ENCODE peak calls at places on chromosomes 11 and 22, in seven cellular contexts. Y is HAP-1; D is SK-N-SH; U is activated naive CD4-positive, alpha-beta T cell treated with anti-CD3 and anti-CD28 coated beads, Interleukin-2, amount 50 U/mL, for 16 hours; F is cardiac muscle cell; M is GM23248; H is M059J. J is an unnamed sample.

GRCh38 chr11:103091024-103091423 is 936 bp downstream of the DCUN1D5 start:
- DNase-seq in U (no peak), Y (peak), F (peak), H (peak), M (peak), D (peak), J (no peak)

GRCh38 chr22:37824674-37825641 is 1.8 kb downstream of the GALR3 start:
- DNase-seq in D (peak), U (no peak), H (no peak), Y (no peak), F (peak), M (peak), J (no peak)

GRCh38 chr22:42939451-42939881 is 75.5 kb downstream of the PACSIN2 start:
- DNase-seq in D (no peak), F (no peak), Y (no peak), U (no peak), M (peak), H (peak), J (no peak)

GRCh38 chr22:32446321-32446720 is 17.9 kb downstream of the BPIFC start:
- DNase-seq in Y (no peak), U (no peak), F (no peak), D (no peak), M (peak), H (peak), J (no peak)

GRCh38 chr11:92811341-92811740 is 158.1 kb upstream of the MTNR1B start:
- DNase-seq in D (no peak), Y (no peak), F (no peak), U (no peak), M (peak), H (no peak), J (no peak)

GRCh38 chr22:31125521-31126117 is 2.9 kb downstream of the INPP5J start:
- DNase-seq in F (no peak), D (no peak), H (no peak), M (no peak), Y (no peak), U (no peak), J (no peak)

GRCh38 chr11:12684354-12684753 is 10.1 kb downstream of the TEAD1 start:
- DNase-seq in U (no peak), M (no peak), F (no peak), D (no peak), Y (peak), H (no peak), J (no peak)

GRCh38 chr22:46660604-46661201 is 40.5 kb downstream of the GRAMD4 start:
- DNase-seq in H (no peak), F (no peak), M (no peak), U (no peak), Y (no peak), D (peak), J (no peak)

GRCh38 chr22:45717787-45718186 is 46.2 kb downstream of the ATXN10 start:
- DNase-seq in Y (no peak), H (peak), F (peak), M (peak), D (no peak), U (no peak), J (no peak)

GRCh38 chr22:39487826-39488520 is 14.1 kb upstream of the MIEF1 start:
- DNase-seq in M (no peak), D (no peak), F (no peak), H (no peak), U (no peak), Y (no peak), J (no peak)

GRCh38 chr11:103924166-103925013 is 112.0 kb upstream of the DDI1 start:
- DNase-seq in Y (no peak), F (no peak), D (no peak), U (no peak), H (peak), M (no peak), J (no peak)

GRCh38 chr11:129141748-129142475 is 50.2 kb downstream of the ARHGAP32 start:
- DNase-seq in D (no peak), H (peak), U (no peak), Y (no peak), F (peak), M (peak), J (no peak)

GRCh38 chr11:23318670-23319069 is 458.4 kb upstream of the CCDC179 start:
- DNase-seq in H (no peak), D (no peak), Y (no peak), U (no peak), F (no peak), M (no peak), J (no peak)

GRCh38 chr11:65426839-65427690 is 4.5 kb downstream of the NEAT1 start:
- DNase-seq in F (peak), U (peak), M (peak), D (no peak), H (no peak), Y (peak), J (no peak)

GRCh38 chr22:24875862-24876506 is 70.0 kb downstream of the SGSM1 start:
- DNase-seq in Y (peak), M (peak), H (peak), F (peak), D (no peak), U (no peak), J (no peak)

GRCh38 chr11:57800444-57801184 is 39.0 kb downstream of the CTNND1 start:
- DNase-seq in F (peak), H (peak), Y (peak), M (peak), U (no peak), D (peak), J (peak)

GRCh38 chr11:87265132-87265531 is 227.4 kb downstream of the TMEM135 start:
- DNase-seq in D (no peak), U (no peak), Y (no peak), M (peak), H (no peak), F (peak), J (no peak)

GRCh38 chr11:33172996-33173395 is 11.7 kb upstream of the CSTF3 start:
- DNase-seq in D (no peak), H (no peak), U (no peak), M (peak), F (peak), Y (no peak), J (no peak)

GRCh38 chr11:35087648-35088047 is 51.3 kb upstream of the CD44 start:
- DNase-seq in U (no peak), M (peak), F (peak), Y (no peak), H (no peak), D (no peak), J (no peak)

GRCh38 chr11:64571050-64571409 is 20.0 kb upstream of the SLC22A12 start:
- DNase-seq in H (no peak), D (no peak), M (no peak), U (no peak), Y (no peak), F (no peak), J (no peak)

GRCh38 chr22:27630754-27631153 is 170.8 kb downstream of the MN1 start:
- DNase-seq in M (no peak), U (no peak), D (no peak), F (no peak), Y (no peak), H (no peak), J (no peak)

GRCh38 chr11:126194121-126194543 is 17.3 kb downstream of the RPUSD4 start:
- DNase-seq in D (peak), Y (peak), U (no peak), M (peak), F (peak), H (peak), J (peak)

GRCh38 chr11:102791271-102792036 is 6.5 kb downstream of the MMP1 start:
- DNase-seq in M (peak), H (peak), Y (no peak), D (no peak), F (no peak), U (no peak), J (no peak)

GRCh38 chr11:92449780-92450179 is 225.2 kb downstream of the FAT3 start:
- DNase-seq in H (no peak), U (no peak), F (no peak), Y (no peak), D (no peak), M (no peak), J (no peak)

GRCh38 chr11:114017723-114018122 is 41.8 kb upstream of the ZBTB16 start:
- DNase-seq in U (no peak), D (no peak), M (peak), H (peak), F (peak), Y (no peak), J (no peak)

GRCh38 chr11:109808569-109808968 is 284.6 kb upstream of the ZC3H12C start:
- DNase-seq in U (no peak), M (peak), D (no peak), Y (no peak), H (peak), F (peak), J (no peak)

GRCh38 chr11:79174045-79175008 is 266.5 kb downstream of the TENM4 start:
- DNase-seq in H (peak), F (no peak), D (no peak), M (no peak), Y (peak), U (no peak), J (no peak)

GRCh38 chr11:104784684-104785460 is 113.4 kb downstream of the CASP12 start:
- DNase-seq in U (no peak), F (no peak), D (no peak), Y (no peak), H (no peak), M (peak), J (no peak)

GRCh38 chr11:109552376-109552775 is 130.4 kb downstream of the C11orf87 start:
- DNase-seq in M (peak), Y (no peak), H (no peak), U (no peak), D (no peak), F (peak), J (no peak)

GRCh38 chr11:12042215-12042676 is 33.8 kb upstream of the DKK3 start:
- DNase-seq in U (no peak), F (peak), H (peak), M (peak), Y (no peak), D (no peak), J (no peak)

GRCh38 chr11:99327527-99327926 is 306.8 kb downstream of the CNTN5 start:
- DNase-seq in H (no peak), D (no peak), M (no peak), Y (no peak), F (no peak), U (no peak), J (no peak)

GRCh38 chr22:47786650-47787290 is 1024.3 kb downstream of the TBC1D22A start:
- DNase-seq in U (no peak), D (no peak), M (no peak), H (no peak), Y (no peak), F (no peak), J (peak)

GRCh38 chr11:31499576-31500178 is 9.7 kb downstream of the IMMP1L start:
- DNase-seq in D (no peak), H (no peak), Y (no peak), F (peak), M (no peak), U (no peak), J (no peak)

J was measured in D341Med.